ENCODE peak calls at places on chromosomes 13 and 19, in nine cellular contexts. One of them, this sample, is unnamed. For H3K4me1, the result is how much of the 10 kb centered on the place peaks cover.

GRCh38 chr19:49442793-49443365 is 1.6 kb upstream of the SLC17A7 start:
- DNase-seq in body of pancreas: peak
- DNase-seq in Peyer's patch: peak
- DNase-seq in cardiac muscle cell: peak
- DNase-seq in CD8-positive, alpha-beta memory T cell: no peak
- DNase-seq in HepG2: peak
- DNase-seq in PC-3: peak
- DNase-seq in gastrocnemius medialis: peak
- DNase-seq in right lobe of liver: peak
- DNase-seq in this sample: peak

GRCh38 chr19:40357655-40358054 is 9.2 kb downstream of the PLD3 start:
- DNase-seq in body of pancreas: no peak
- DNase-seq in Peyer's patch: no peak
- DNase-seq in cardiac muscle cell: no peak
- DNase-seq in CD8-positive, alpha-beta memory T cell: no peak
- DNase-seq in HepG2: no peak
- DNase-seq in PC-3: no peak
- DNase-seq in gastrocnemius medialis: no peak
- DNase-seq in right lobe of liver: no peak
- DNase-seq in this sample: no peak

GRCh38 chr19:29629836-29630534 is 23.9 kb downstream of the POP4 start:
- DNase-seq in body of pancreas: no peak
- DNase-seq in Peyer's patch: no peak
- DNase-seq in cardiac muscle cell: no peak
- DNase-seq in CD8-positive, alpha-beta memory T cell: no peak
- DNase-seq in HepG2: no peak
- DNase-seq in PC-3: peak
- DNase-seq in gastrocnemius medialis: no peak
- DNase-seq in right lobe of liver: no peak
- DNase-seq in this sample: no peak

GRCh38 chr19:55642153-55643002 is 1.1 kb upstream of the ZNF581 start:
- DNase-seq in body of pancreas: no peak
- DNase-seq in Peyer's patch: no peak
- DNase-seq in cardiac muscle cell: peak
- DNase-seq in CD8-positive, alpha-beta memory T cell: no peak
- DNase-seq in HepG2: no peak
- DNase-seq in PC-3: peak
- DNase-seq in gastrocnemius medialis: no peak
- DNase-seq in right lobe of liver: no peak
- DNase-seq in this sample: no peak

GRCh38 chr13:72864142-72865035 is 82.5 kb downstream of the PIBF1 start:
- DNase-seq in body of pancreas: no peak
- DNase-seq in Peyer's patch: no peak
- DNase-seq in cardiac muscle cell: no peak
- DNase-seq in CD8-positive, alpha-beta memory T cell: no peak
- DNase-seq in HepG2: no peak
- DNase-seq in PC-3: peak
- DNase-seq in gastrocnemius medialis: no peak
- DNase-seq in right lobe of liver: no peak
- DNase-seq in this sample: no peak

GRCh38 chr13:102721800-102722231 is 27.0 kb upstream of the METTL21C start:
- DNase-seq in body of pancreas: no peak
- DNase-seq in Peyer's patch: no peak
- DNase-seq in cardiac muscle cell: peak
- DNase-seq in CD8-positive, alpha-beta memory T cell: peak
- DNase-seq in HepG2: no peak
- DNase-seq in PC-3: no peak
- DNase-seq in gastrocnemius medialis: peak
- DNase-seq in right lobe of liver: no peak
- DNase-seq in this sample: no peak

GRCh38 chr19:40614595-40615411 is 13.6 kb downstream of the LTBP4 start:
- DNase-seq in body of pancreas: peak
- DNase-seq in Peyer's patch: peak
- DNase-seq in cardiac muscle cell: peak
- DNase-seq in CD8-positive, alpha-beta memory T cell: peak
- DNase-seq in HepG2: no peak
- DNase-seq in PC-3: peak
- DNase-seq in gastrocnemius medialis: peak
- DNase-seq in right lobe of liver: no peak
- DNase-seq in this sample: peak

GRCh38 chr13:74870865-74871264 is 611.1 kb downstream of the TBC1D4 start:
- DNase-seq in body of pancreas: no peak
- DNase-seq in Peyer's patch: no peak
- DNase-seq in cardiac muscle cell: peak
- DNase-seq in CD8-positive, alpha-beta memory T cell: no peak
- DNase-seq in HepG2: no peak
- DNase-seq in PC-3: peak
- DNase-seq in gastrocnemius medialis: no peak
- DNase-seq in right lobe of liver: no peak
- DNase-seq in this sample: peak

GRCh38 chr13:41455725-41456419 is 1.5 kb upstream of the RGCC start:
- DNase-seq in body of pancreas: no peak
- DNase-seq in Peyer's patch: no peak
- DNase-seq in cardiac muscle cell: no peak
- DNase-seq in CD8-positive, alpha-beta memory T cell: no peak
- DNase-seq in HepG2: no peak
- DNase-seq in PC-3: no peak
- DNase-seq in gastrocnemius medialis: no peak
- DNase-seq in right lobe of liver: no peak
- DNase-seq in this sample: no peak

GRCh38 chr13:99693812-99694211 is 192.5 kb downstream of the TM9SF2 start:
- DNase-seq in body of pancreas: no peak
- DNase-seq in Peyer's patch: no peak
- DNase-seq in cardiac muscle cell: no peak
- DNase-seq in CD8-positive, alpha-beta memory T cell: no peak
- DNase-seq in HepG2: no peak
- DNase-seq in PC-3: no peak
- DNase-seq in gastrocnemius medialis: no peak
- DNase-seq in right lobe of liver: no peak
- DNase-seq in this sample: no peak

GRCh38 chr13:50080158-50080855 is 65.1 kb downstream of the KCNRG start:
- DNase-seq in body of pancreas: peak
- DNase-seq in Peyer's patch: peak
- DNase-seq in cardiac muscle cell: peak
- DNase-seq in CD8-positive, alpha-beta memory T cell: peak
- DNase-seq in HepG2: peak
- DNase-seq in PC-3: no peak
- DNase-seq in gastrocnemius medialis: no peak
- DNase-seq in right lobe of liver: no peak
- DNase-seq in this sample: peak

GRCh38 chr13:50334944-50335343 is 319.7 kb downstream of the KCNRG start:
- DNase-seq in body of pancreas: no peak
- DNase-seq in Peyer's patch: no peak
- DNase-seq in cardiac muscle cell: peak
- DNase-seq in CD8-positive, alpha-beta memory T cell: no peak
- DNase-seq in HepG2: peak
- DNase-seq in PC-3: no peak
- DNase-seq in gastrocnemius medialis: no peak
- DNase-seq in right lobe of liver: no peak
- DNase-seq in this sample: no peak

GRCh38 chr19:19782783-19783182 is 38.8 kb downstream of the ZNF506 start:
- DNase-seq in body of pancreas: no peak
- DNase-seq in Peyer's patch: no peak
- DNase-seq in cardiac muscle cell: no peak
- DNase-seq in CD8-positive, alpha-beta memory T cell: no peak
- DNase-seq in HepG2: no peak
- DNase-seq in PC-3: no peak
- DNase-seq in gastrocnemius medialis: no peak
- DNase-seq in right lobe of liver: no peak
- DNase-seq in this sample: no peak

GRCh38 chr13:106851251-106851650 is 283.3 kb upstream of the ARGLU1 start:
- DNase-seq in body of pancreas: no peak
- DNase-seq in Peyer's patch: no peak
- DNase-seq in cardiac muscle cell: no peak
- DNase-seq in CD8-positive, alpha-beta memory T cell: no peak
- DNase-seq in HepG2: no peak
- DNase-seq in PC-3: peak
- DNase-seq in gastrocnemius medialis: no peak
- DNase-seq in right lobe of liver: no peak
- DNase-seq in this sample: no peak

DNA sequence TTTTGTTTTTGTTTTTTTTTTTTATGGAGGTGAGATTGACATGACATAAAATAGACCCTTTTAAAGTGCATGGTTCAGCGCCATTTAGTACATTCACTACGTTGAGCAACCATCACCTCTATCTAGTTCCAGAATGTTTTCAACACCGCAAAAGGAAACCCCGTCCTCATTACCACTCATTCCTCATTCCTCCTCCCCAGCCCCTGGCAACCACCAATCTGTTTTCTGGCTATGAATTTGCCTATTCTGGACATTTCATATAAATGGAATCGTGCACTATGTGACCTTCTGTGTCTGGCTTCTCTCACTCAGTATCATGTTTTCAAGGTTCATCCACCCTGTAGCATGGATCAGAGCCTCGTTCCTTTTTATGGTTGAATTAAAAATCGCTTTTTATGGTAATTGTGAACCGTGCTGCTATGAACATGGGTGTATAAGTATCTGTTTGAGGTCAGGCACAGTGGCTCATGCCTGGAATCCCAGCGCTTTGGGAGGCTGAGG is 9.9 kb upstream of the ADGRE5 start:
- DNase-seq in body of pancreas: no peak
- DNase-seq in Peyer's patch: no peak
- DNase-seq in cardiac muscle cell: no peak
- DNase-seq in CD8-positive, alpha-beta memory T cell: no peak
- DNase-seq in HepG2: no peak
- DNase-seq in PC-3: no peak
- DNase-seq in gastrocnemius medialis: no peak
- DNase-seq in right lobe of liver: no peak
- DNase-seq in this sample: no peak
- H3K4me1 ChIP-seq in body of pancreas: under half
- H3K4me1 ChIP-seq in Peyer's patch: under half
- H3K4me1 ChIP-seq in cardiac muscle cell: under half
- H3K4me1 ChIP-seq in CD8-positive, alpha-beta memory T cell: half or more
- H3K4me1 ChIP-seq in HepG2: under half
- H3K4me1 ChIP-seq in PC-3: under half
- H3K4me1 ChIP-seq in gastrocnemius medialis: under half
- H3K4me1 ChIP-seq in right lobe of liver: under half
- H3K4me1 ChIP-seq in this sample: under half

GRCh38 chr19:15274477-15274876 is 42.2 kb upstream of the EPHX3 start:
- DNase-seq in body of pancreas: no peak
- DNase-seq in Peyer's patch: no peak
- DNase-seq in cardiac muscle cell: no peak
- DNase-seq in CD8-positive, alpha-beta memory T cell: no peak
- DNase-seq in HepG2: no peak
- DNase-seq in PC-3: no peak
- DNase-seq in gastrocnemius medialis: peak
- DNase-seq in right lobe of liver: no peak
- DNase-seq in this sample: no peak
- H3K4me1 ChIP-seq in body of pancreas: half or more
- H3K4me1 ChIP-seq in Peyer's patch: under half
- H3K4me1 ChIP-seq in cardiac muscle cell: under half
- H3K4me1 ChIP-seq in CD8-positive, alpha-beta memory T cell: under half
- H3K4me1 ChIP-seq in HepG2: half or more
- H3K4me1 ChIP-seq in PC-3: under half
- H3K4me1 ChIP-seq in gastrocnemius medialis: half or more
- H3K4me1 ChIP-seq in right lobe of liver: half or more
- H3K4me1 ChIP-seq in this sample: under half

GRCh38 chr19:17948967-17949930 is 16.4 kb downstream of the CCDC124 start:
- DNase-seq in body of pancreas: no peak
- DNase-seq in Peyer's patch: no peak
- DNase-seq in cardiac muscle cell: no peak
- DNase-seq in CD8-positive, alpha-beta memory T cell: no peak
- DNase-seq in HepG2: no peak
- DNase-seq in PC-3: no peak
- DNase-seq in gastrocnemius medialis: no peak
- DNase-seq in right lobe of liver: no peak
- DNase-seq in this sample: no peak

GRCh38 chr19:17949956-17950309 is 17.0 kb upstream of the KCNN1 start:
- DNase-seq in body of pancreas: no peak
- DNase-seq in Peyer's patch: no peak
- DNase-seq in cardiac muscle cell: no peak
- DNase-seq in CD8-positive, alpha-beta memory T cell: no peak
- DNase-seq in HepG2: no peak
- DNase-seq in PC-3: peak
- DNase-seq in gastrocnemius medialis: no peak
- DNase-seq in right lobe of liver: no peak
- DNase-seq in this sample: no peak

GRCh38 chr19:17947815-17948473 is 15.1 kb downstream of the CCDC124 start:
- DNase-seq in body of pancreas: peak
- DNase-seq in Peyer's patch: peak
- DNase-seq in cardiac muscle cell: peak
- DNase-seq in CD8-positive, alpha-beta memory T cell: peak
- DNase-seq in HepG2: peak
- DNase-seq in PC-3: peak
- DNase-seq in gastrocnemius medialis: peak
- DNase-seq in right lobe of liver: peak
- DNase-seq in this sample: peak

GRCh38 chr19:17948474-17948966 is 15.7 kb downstream of the CCDC124 start:
- DNase-seq in body of pancreas: no peak
- DNase-seq in Peyer's patch: no peak
- DNase-seq in cardiac muscle cell: no peak
- DNase-seq in CD8-positive, alpha-beta memory T cell: no peak
- DNase-seq in HepG2: no peak
- DNase-seq in PC-3: no peak
- DNase-seq in gastrocnemius medialis: no peak
- DNase-seq in right lobe of liver: no peak
- DNase-seq in this sample: no peak

DNA sequence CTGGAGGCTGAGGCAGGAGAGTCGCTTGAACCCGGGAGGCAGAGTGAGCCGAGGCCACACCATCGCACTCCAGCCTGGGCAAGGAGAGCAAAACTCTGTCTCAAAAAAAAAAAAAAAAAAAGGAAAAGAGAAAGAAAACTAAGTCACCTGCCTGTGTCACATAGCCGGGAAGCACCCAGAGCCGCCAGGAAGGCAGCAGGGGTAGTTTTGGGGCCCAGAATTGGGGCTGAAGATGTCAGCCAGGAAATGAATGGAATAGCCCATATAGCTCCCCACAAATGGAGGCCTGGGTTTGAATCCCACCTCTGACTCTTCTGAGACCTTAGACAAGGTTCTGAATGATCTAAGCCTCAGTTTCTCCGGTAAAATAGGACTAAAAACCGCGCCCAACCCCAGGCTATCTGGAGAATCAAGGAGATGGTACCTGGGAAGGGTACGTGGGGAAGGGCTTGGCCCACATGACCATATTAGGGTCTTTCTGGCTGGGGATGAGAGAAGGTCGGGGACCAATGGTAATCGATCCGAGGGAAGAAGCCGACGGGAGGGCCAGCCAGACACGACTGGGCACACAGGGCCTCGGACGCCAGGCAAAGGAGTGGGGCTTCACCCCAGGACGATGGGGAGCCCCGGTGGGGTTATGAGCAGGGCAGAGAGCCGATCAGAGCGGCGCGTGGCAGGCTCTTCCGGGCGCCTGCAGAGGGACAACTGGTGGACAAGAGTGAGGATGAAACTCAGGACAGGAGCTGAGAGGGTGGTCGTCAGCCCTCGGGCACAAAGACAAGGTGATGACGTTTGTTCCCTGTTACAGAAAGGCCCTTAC is 14.4 kb downstream of the CCDC124 start:
- DNase-seq in body of pancreas: peak
- DNase-seq in Peyer's patch: peak
- DNase-seq in cardiac muscle cell: no peak
- DNase-seq in CD8-positive, alpha-beta memory T cell: no peak
- DNase-seq in HepG2: peak
- DNase-seq in PC-3: no peak
- DNase-seq in gastrocnemius medialis: no peak
- DNase-seq in right lobe of liver: no peak
- DNase-seq in this sample: no peak
- H3K4me1 ChIP-seq in body of pancreas: under half
- H3K4me1 ChIP-seq in Peyer's patch: under half
- H3K4me1 ChIP-seq in cardiac muscle cell: under half
- H3K4me1 ChIP-seq in CD8-positive, alpha-beta memory T cell: under half
- H3K4me1 ChIP-seq in HepG2: under half
- H3K4me1 ChIP-seq in PC-3: under half
- H3K4me1 ChIP-seq in gastrocnemius medialis: under half
- H3K4me1 ChIP-seq in right lobe of liver: under half
- H3K4me1 ChIP-seq in this sample: under half

GRCh38 chr19:2089727-2090053 is 6.4 kb downstream of the MOB3A start:
- DNase-seq in body of pancreas: no peak
- DNase-seq in Peyer's patch: no peak
- DNase-seq in cardiac muscle cell: no peak
- DNase-seq in CD8-positive, alpha-beta memory T cell: no peak
- DNase-seq in HepG2: no peak
- DNase-seq in PC-3: no peak
- DNase-seq in gastrocnemius medialis: no peak
- DNase-seq in right lobe of liver: no peak
- DNase-seq in this sample: no peak
- H3K4me1 ChIP-seq in body of pancreas: under half
- H3K4me1 ChIP-seq in Peyer's patch: half or more
- H3K4me1 ChIP-seq in cardiac muscle cell: under half
- H3K4me1 ChIP-seq in CD8-positive, alpha-beta memory T cell: half or more
- H3K4me1 ChIP-seq in HepG2: half or more
- H3K4me1 ChIP-seq in PC-3: under half
- H3K4me1 ChIP-seq in gastrocnemius medialis: half or more
- H3K4me1 ChIP-seq in right lobe of liver: under half
- H3K4me1 ChIP-seq in this sample: half or more

This sample was measured in mammary epithelial cell.